ENCODE peak calls at places on chromosomes 13 and 19, in four cellular contexts. X is hippocampal formation, C is mammary epithelial cell, M is B cell. D is an unnamed sample.

GRCh38 chr13:25232937-25233515 is 54.3 kb downstream of the MTMR6 start:
- DNase-seq in X (peak; percentile 82), C (peak; percentile 16), M (no peak), D (no peak)

GRCh38 chr13:97977376-97977705 is 23.9 kb downstream of the IPO5 start:
- DNase-seq in X (no peak), C (no peak), M (no peak), D (no peak)

GRCh38 chr13:74977498-74977897 is 504.5 kb downstream of the TBC1D4 start:
- DNase-seq in X (peak; percentile 10), C (no peak), M (no peak), D (no peak)

GRCh38 chr13:109274188-109274821 is 512.1 kb downstream of the IRS2 start:
- DNase-seq in X (no peak), C (peak; percentile 32), M (no peak), D (no peak)

GRCh38 chr19:18949858-18950257 is 8.8 kb upstream of the HOMER3 start:
- DNase-seq in X (no peak), C (no peak), M (no peak), D (no peak)

GRCh38 chr13:87999791-88000190 is 328.6 kb downstream of the SLITRK5 start:
- DNase-seq in X (no peak), C (no peak), M (no peak), D (no peak)

GRCh38 chr19:11268783-11269267 is 6.5 kb upstream of the DOCK6 start:
- DNase-seq in X (no peak), C (peak; percentile 80), M (no peak), D (no peak)

GRCh38 chr19:10045371-10045770 is 32.1 kb downstream of the RDH8 start:
- DNase-seq in X (no peak), C (no peak), M (no peak), D (no peak)

GRCh38 chr13:25286308-25286968 is 850 bp downstream of the MTMR6 start:
- DNase-seq in X (peak; percentile 13), C (peak; percentile 44), M (peak; percentile 63), D (peak; percentile 55)

GRCh38 chr13:98216711-98217110 is 39.6 kb upstream of the RNF113B start:
- DNase-seq in X (no peak), C (no peak), M (no peak), D (no peak)

GRCh38 chr13:102369303-102369702 is 32.5 kb downstream of the FGF14 start:
- DNase-seq in X (no peak), C (no peak), M (no peak), D (no peak)

GRCh38 chr19:50658438-50659317 is 9.4 kb downstream of the C19orf81 start:
- DNase-seq in X (peak; percentile 65), C (peak; percentile 35), M (peak; percentile 60), D (peak; percentile 98)

GRCh38 chr13:61128850-61129645 is 286.6 kb downstream of the PCDH20 start:
- DNase-seq in X (no peak), C (no peak), M (no peak), D (no peak)

GRCh38 chr13:100039740-100040139 is 49.2 kb upstream of the PCCA start:
- DNase-seq in X (no peak), C (no peak), M (no peak), D (no peak)

GRCh38 chr19:18098891-18099622 is 1.5 kb downstream of the MAST3 start:
- DNase-seq in X (no peak), C (no peak), M (peak; percentile 92), D (no peak)

GRCh38 chr19:23509686-23510450 is 114.6 kb upstream of the ZNF91 start:
- DNase-seq in X (no peak), C (peak; percentile 91), M (no peak), D (no peak)

GRCh38 chr13:79966039-79966438 is 374.9 kb downstream of the SPRY2 start:
- DNase-seq in X (no peak), C (no peak), M (no peak), D (no peak)

GRCh38 chr13:25114220-25114619 is 18.3 kb downstream of the PABPC3 start:
- DNase-seq in X (peak; percentile 87), C (peak; percentile 75), M (peak; percentile 73), D (peak; percentile 84)

GRCh38 chr19:47564081-47564480 is 8.9 kb downstream of the ZNF541 start:
- DNase-seq in X (no peak), C (no peak), M (no peak), D (no peak)

GRCh38 chr19:4009990-4010807 is 2.7 kb downstream of the PIAS4 start:
- DNase-seq in X (no peak), C (no peak), M (no peak), D (no peak)

GRCh38 chr19:38739440-38740251 is 4.6 kb downstream of the CAPN12 start:
- DNase-seq in X (no peak), C (peak; percentile 44), M (no peak), D (no peak)

GRCh38 chr13:30111810-30112209 is 195.5 kb downstream of the KATNAL1 start:
- DNase-seq in X (no peak), C (no peak), M (no peak), D (no peak)

GRCh38 chr19:10712041-10712440 is 5.8 kb upstream of the DNM2 start:
- DNase-seq in X (no peak), C (no peak), M (no peak), D (no peak)

GRCh38 chr19:30799854-30800755 is 427.9 kb downstream of the ZNF536 start:
- DNase-seq in X (no peak), C (no peak), M (no peak), D (peak; percentile 63)